ENCODE peak calls at places on chromosomes 12 and 14, in seven cellular contexts. Q, A, Y, G, V, D and P are unnamed samples.

GRCh38 chr12:25994252-25994651 is 35.8 kb downstream of the RASSF8 start:
- DNase-seq in Q (no peak), A (peak), Y (no peak), G (no peak), V (no peak), D (no peak), P (no peak)

GRCh38 chr14:63475761-63476160 is 67.4 kb downstream of the PPP2R5E start:
- DNase-seq in Q (no peak), A (no peak), Y (no peak), G (no peak), V (no peak), D (no peak), P (no peak)

GRCh38 chr14:99127651-99128167 is 144.3 kb downstream of the BCL11B start:
- DNase-seq in Q (no peak), A (no peak), Y (no peak), G (no peak), V (peak), D (no peak), P (no peak)

GRCh38 chr12:86376052-86376451 is 119.9 kb upstream of the MGAT4C start:
- DNase-seq in Q (no peak), A (no peak), Y (no peak), G (no peak), V (peak), D (peak), P (no peak)

GRCh38 chr14:91841065-91841464 is 26.3 kb downstream of the TC2N start:
- DNase-seq in Q (no peak), A (peak), Y (no peak), G (no peak), V (no peak), D (no peak), P (no peak)

GRCh38 chr12:94699796-94700195 is 49.4 kb upstream of the TMCC3 start:
- DNase-seq in Q (no peak), A (no peak), Y (no peak), G (no peak), V (no peak), D (no peak), P (no peak)

GRCh38 chr12:10940389-10940788 is 1.3 kb upstream of the TAS2R14 start:
- DNase-seq in Q (peak), A (peak), Y (peak), G (no peak), V (peak), D (no peak), P (no peak)

GRCh38 chr12:116113398-116114130 is 163.9 kb downstream of the MED13L start:
- DNase-seq in Q (no peak), A (no peak), Y (no peak), G (no peak), V (no peak), D (no peak), P (no peak)

GRCh38 chr14:99255621-99256482 is 16.1 kb downstream of the BCL11B start:
- DNase-seq in Q (no peak), A (no peak), Y (no peak), G (no peak), V (no peak), D (no peak), P (no peak)

GRCh38 chr12:64229240-64229639 is 7.1 kb upstream of the KICS2 start:
- DNase-seq in Q (no peak), A (no peak), Y (no peak), G (no peak), V (peak), D (peak), P (no peak)

GRCh38 chr12:12883369-12884001 is 7.9 kb upstream of the GPRC5A start:
- DNase-seq in Q (peak), A (peak), Y (peak), G (no peak), V (no peak), D (no peak), P (no peak)

GRCh38 chr14:68672609-68673285 is 120.1 kb downstream of the ZFP36L1 start:
- DNase-seq in Q (no peak), A (no peak), Y (no peak), G (no peak), V (no peak), D (no peak), P (no peak)

GRCh38 chr14:100989924-100990323 is 86.4 kb upstream of the RTL1 start:
- DNase-seq in Q (no peak), A (peak), Y (no peak), G (no peak), V (no peak), D (no peak), P (no peak)

GRCh38 chr14:76697246-76697645 is 64.0 kb upstream of the VASH1 start:
- DNase-seq in Q (no peak), A (no peak), Y (no peak), G (no peak), V (no peak), D (no peak), P (no peak)

GRCh38 chr12:42590324-42590934 is 883 bp upstream of the PRICKLE1 start:
- DNase-seq in Q (peak), A (no peak), Y (no peak), G (no peak), V (peak), D (peak), P (peak)

GRCh38 chr14:64688028-64688427 is 16.2 kb upstream of the PLEKHG3 start:
- DNase-seq in Q (no peak), A (no peak), Y (no peak), G (no peak), V (no peak), D (no peak), P (no peak)

GRCh38 chr12:54463034-54463433 is 10.4 kb downstream of the GTSF1 start:
- DNase-seq in Q (no peak), A (peak), Y (peak), G (no peak), V (no peak), D (no peak), P (no peak)

GRCh38 chr12:121828826-121829225 is 25.0 kb downstream of the SETD1B start:
- DNase-seq in Q (no peak), A (no peak), Y (no peak), G (no peak), V (no peak), D (no peak), P (no peak)

GRCh38 chr12:121825041-121825523 is 21.3 kb downstream of the SETD1B start:
- DNase-seq in Q (no peak), A (no peak), Y (no peak), G (no peak), V (no peak), D (peak), P (no peak)

GRCh38 chr12:121827351-121828099 is 23.7 kb downstream of the SETD1B start:
- DNase-seq in Q (no peak), A (no peak), Y (no peak), G (no peak), V (no peak), D (peak), P (no peak)

GRCh38 chr12:121828306-121828705 is 24.5 kb downstream of the SETD1B start:
- DNase-seq in Q (no peak), A (no peak), Y (no peak), G (no peak), V (no peak), D (peak), P (no peak)

GRCh38 chr12:121826318-121826954 is 22.6 kb downstream of the SETD1B start:
- DNase-seq in Q (no peak), A (no peak), Y (no peak), G (no peak), V (no peak), D (peak), P (no peak)
- H2BK5ac ChIP-seq in Q (no peak), A (no peak), Y (no peak), G (no peak), V (no peak), D (no peak), P (no peak)

GRCh38 chr14:104782086-104782822 is 13.3 kb downstream of the AKT1 start:
- DNase-seq in Q (no peak), A (no peak), Y (no peak), G (no peak), V (no peak), D (no peak), P (no peak)

GRCh38 chr14:104783484-104784217 is 11.9 kb downstream of the AKT1 start:
- DNase-seq in Q (no peak), A (no peak), Y (no peak), G (no peak), V (no peak), D (no peak), P (no peak)

GRCh38 chr14:104784218-104784568 is 11.4 kb downstream of the AKT1 start:
- DNase-seq in Q (no peak), A (no peak), Y (no peak), G (no peak), V (no peak), D (no peak), P (no peak)

GRCh38 chr14:104781271-104782077 is 14.1 kb downstream of the AKT1 start:
- DNase-seq in Q (no peak), A (no peak), Y (no peak), G (no peak), V (no peak), D (no peak), P (no peak)

GRCh38 chr14:104782823-104783170 is 12.8 kb downstream of the AKT1 start:
- DNase-seq in Q (no peak), A (no peak), Y (no peak), G (no peak), V (no peak), D (no peak), P (no peak)
- H3K9ac ChIP-seq in Q (no peak), A (no peak), Y (no peak), G (no peak), V (no peak), D (no peak), P (peak)

DNA sequence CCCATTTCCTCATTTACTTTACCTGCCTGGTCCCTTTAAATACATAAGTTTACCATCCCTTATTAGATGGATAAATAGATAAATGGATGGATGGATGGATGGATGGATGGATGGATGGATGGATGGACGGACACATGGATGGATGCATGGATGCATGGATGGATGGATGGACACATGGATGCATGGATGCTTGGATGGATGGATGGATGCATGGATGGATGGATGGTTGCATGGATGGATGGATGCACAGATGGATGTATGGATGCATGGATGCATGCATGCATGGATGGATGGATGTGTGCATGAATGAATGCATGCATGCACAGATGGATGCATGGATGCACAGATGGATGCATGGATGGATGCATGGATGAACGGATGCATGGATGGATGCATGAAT is 93.6 kb downstream of the DPF3 start:
- DNase-seq in Q (no peak), A (no peak), Y (no peak), G (no peak), V (no peak), D (no peak), P (no peak)
- H2BK5ac ChIP-seq in Q (no peak), A (no peak), Y (no peak), G (no peak), V (no peak), D (no peak), P (no peak)

DNA sequence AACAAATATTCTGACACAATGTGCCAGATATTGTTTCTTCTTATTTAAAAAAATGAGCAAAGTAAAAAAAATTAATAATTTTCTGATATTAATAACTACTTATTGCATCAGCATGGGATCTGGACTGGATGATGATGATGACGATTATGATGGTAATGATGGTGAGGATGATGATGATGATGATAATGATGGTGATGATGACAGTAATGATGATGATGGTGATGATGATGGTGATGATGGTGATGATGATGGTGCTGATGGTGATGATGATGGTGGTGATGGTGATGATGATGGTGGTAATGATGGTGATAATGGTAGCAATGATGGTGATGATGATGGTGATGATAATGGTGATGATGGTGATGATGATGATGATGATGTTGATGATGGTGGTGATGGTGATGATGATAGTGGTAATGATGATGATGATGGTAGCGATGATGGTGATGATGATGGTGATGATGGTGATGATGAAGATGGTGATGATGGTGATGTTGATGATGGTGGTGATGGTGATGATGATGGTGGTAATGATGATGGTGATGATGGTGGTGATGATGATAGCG is 94.0 kb downstream of the SRRM4 start:
- DNase-seq in Q (no peak), A (no peak), Y (no peak), G (no peak), V (no peak), D (no peak), P (no peak)
- H3K9ac ChIP-seq in Q (no peak), A (no peak), Y (no peak), G (no peak), V (no peak), D (no peak), P (no peak)

GRCh38 chr12:2551097-2551496 is 243.7 kb upstream of the FKBP4 start:
- DNase-seq in Q (no peak), A (no peak), Y (no peak), G (no peak), V (peak), D (no peak), P (no peak)
- H2BK5ac ChIP-seq in Q (no peak), A (no peak), Y (no peak), G (no peak), V (no peak), D (no peak), P (no peak)

GRCh38 chr12:52539821-52540173 is 13.1 kb downstream of the KRT71 start:
- DNase-seq in Q (no peak), A (no peak), Y (no peak), G (no peak), V (no peak), D (no peak), P (no peak)
- H3K9ac ChIP-seq in Q (no peak), A (no peak), Y (no peak), G (no peak), V (no peak), D (no peak), P (no peak)

DNA sequence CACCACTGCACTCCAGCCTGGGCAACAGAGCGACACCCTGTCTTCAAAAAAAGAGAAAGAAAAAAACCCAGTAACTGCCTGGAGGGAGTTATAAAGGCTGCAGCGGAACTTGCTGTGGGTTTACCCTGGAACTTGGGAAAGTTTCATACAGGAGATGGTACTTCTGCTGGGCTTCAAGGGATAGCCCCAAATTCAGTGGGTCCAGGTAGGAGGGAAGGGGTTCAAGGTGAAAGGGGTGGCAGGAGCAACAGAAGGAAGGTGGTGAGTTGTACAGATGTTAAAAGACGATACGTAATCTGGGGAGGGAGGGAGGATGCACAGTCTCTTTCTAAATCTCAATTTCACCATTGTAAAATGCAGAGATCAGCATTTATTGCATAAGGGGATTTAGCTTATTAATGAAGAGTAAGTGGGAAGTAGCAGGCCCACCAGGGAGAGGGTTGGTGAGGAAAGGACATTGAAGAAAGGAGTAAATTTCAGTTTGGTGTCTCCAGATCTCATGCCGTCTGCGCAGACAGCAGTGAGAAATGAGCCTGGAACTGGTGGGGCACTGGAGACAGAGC is 8.5 kb upstream of the GAS2L3 start:
- DNase-seq in Q (no peak), A (no peak), Y (no peak), G (no peak), V (no peak), D (no peak), P (no peak)
- H2BK5ac ChIP-seq in Q (no peak), A (no peak), Y (no peak), G (no peak), V (no peak), D (no peak), P (no peak)

GRCh38 chr14:53883739-53884138 is 72.9 kb downstream of the BMP4 start:
- DNase-seq in Q (no peak), A (no peak), Y (no peak), G (no peak), V (no peak), D (no peak), P (no peak)
- H3K9ac ChIP-seq in Q (no peak), A (no peak), Y (no peak), G (no peak), V (no peak), D (no peak), P (no peak)